ENCODE peak calls at places on chromosomes 6 and 20, in six cellular contexts. One of them, this sample, is unnamed.
A peak's percentile ranks its signal among the peaks of the same experiment; 100 is the strongest.

GRCh38 chr20:6663104-6663503 is 104.4 kb upstream of the BMP2 start:
- DNase-seq in H1: no peak
- DNase-seq in transverse colon: no peak
- DNase-seq in breast epithelium: no peak
- DNase-seq in GM12891: no peak
- DNase-seq in stomach: no peak
- DNase-seq in this sample: no peak

GRCh38 chr20:19026121-19026878 is 186.1 kb upstream of the SLC24A3 start:
- DNase-seq in H1: no peak
- DNase-seq in transverse colon: no peak
- DNase-seq in breast epithelium: no peak
- DNase-seq in GM12891: peak; percentile 34
- DNase-seq in stomach: no peak
- DNase-seq in this sample: peak; percentile 36

GRCh38 chr6:132190815-132191175 is 210.5 kb downstream of the MOXD1 start:
- DNase-seq in H1: no peak
- DNase-seq in transverse colon: no peak
- DNase-seq in breast epithelium: no peak
- DNase-seq in GM12891: no peak
- DNase-seq in stomach: no peak
- DNase-seq in this sample: no peak

GRCh38 chr20:19257201-19257600 is 44.8 kb downstream of the SLC24A3 start:
- DNase-seq in H1: no peak
- DNase-seq in transverse colon: no peak
- DNase-seq in breast epithelium: no peak
- DNase-seq in GM12891: no peak
- DNase-seq in stomach: no peak
- DNase-seq in this sample: no peak

GRCh38 chr20:21229163-21229562 is 74.0 kb upstream of the XRN2 start:
- DNase-seq in H1: no peak
- DNase-seq in transverse colon: no peak
- DNase-seq in breast epithelium: no peak
- DNase-seq in GM12891: no peak
- DNase-seq in stomach: no peak
- DNase-seq in this sample: no peak

GRCh38 chr20:50277064-50277415 is 86.4 kb downstream of the CEBPB start:
- DNase-seq in H1: no peak
- DNase-seq in transverse colon: no peak
- DNase-seq in breast epithelium: no peak
- DNase-seq in GM12891: no peak
- DNase-seq in stomach: no peak
- DNase-seq in this sample: no peak

GRCh38 chr6:5302995-5303622 is 41.8 kb downstream of the FARS2 start:
- DNase-seq in H1: no peak
- DNase-seq in transverse colon: peak; percentile 55
- DNase-seq in breast epithelium: peak; percentile 70
- DNase-seq in GM12891: peak; percentile 15
- DNase-seq in stomach: peak; percentile 76
- DNase-seq in this sample: peak; percentile 33

GRCh38 chr6:209432-210103 is 82.7 kb upstream of the DUSP22 start:
- DNase-seq in H1: no peak
- DNase-seq in transverse colon: no peak
- DNase-seq in breast epithelium: no peak
- DNase-seq in GM12891: peak; percentile 68
- DNase-seq in stomach: no peak
- DNase-seq in this sample: peak; percentile 65

GRCh38 chr6:222468-222867 is 69.8 kb upstream of the DUSP22 start:
- DNase-seq in H1: no peak
- DNase-seq in transverse colon: no peak
- DNase-seq in breast epithelium: no peak
- DNase-seq in GM12891: no peak
- DNase-seq in stomach: no peak
- DNase-seq in this sample: no peak

GRCh38 chr6:32941412-32941784 is 570 bp upstream of the HLA-DMB start:
- DNase-seq in H1: no peak
- DNase-seq in transverse colon: peak; percentile 32
- DNase-seq in breast epithelium: no peak
- DNase-seq in GM12891: no peak
- DNase-seq in stomach: no peak
- DNase-seq in this sample: no peak

GRCh38 chr6:36229223-36229622 is 32.7 kb downstream of the BRPF3 start:
- DNase-seq in H1: no peak
- DNase-seq in transverse colon: no peak
- DNase-seq in breast epithelium: no peak
- DNase-seq in GM12891: no peak
- DNase-seq in stomach: no peak
- DNase-seq in this sample: no peak

GRCh38 chr6:27562027-27562410 is 89.1 kb upstream of the ZNF184 start:
- DNase-seq in H1: no peak
- DNase-seq in transverse colon: no peak
- DNase-seq in breast epithelium: no peak
- DNase-seq in GM12891: no peak
- DNase-seq in stomach: no peak
- DNase-seq in this sample: no peak

GRCh38 chr6:34318492-34319470 is 70.0 kb upstream of the SMIM29 start:
- DNase-seq in H1: no peak
- DNase-seq in transverse colon: no peak
- DNase-seq in breast epithelium: no peak
- DNase-seq in GM12891: no peak
- DNase-seq in stomach: no peak
- DNase-seq in this sample: no peak

GRCh38 chr6:75438186-75438880 is 55.3 kb downstream of the FILIP1 start:
- DNase-seq in H1: no peak
- DNase-seq in transverse colon: no peak
- DNase-seq in breast epithelium: no peak
- DNase-seq in GM12891: no peak
- DNase-seq in stomach: no peak
- DNase-seq in this sample: no peak

GRCh38 chr20:24411003-24411402 is 58.4 kb upstream of the SYNDIG1 start:
- DNase-seq in H1: no peak
- DNase-seq in transverse colon: no peak
- DNase-seq in breast epithelium: no peak
- DNase-seq in GM12891: no peak
- DNase-seq in stomach: no peak
- DNase-seq in this sample: no peak

GRCh38 chr20:19888269-19888669 is 128.9 kb upstream of the NAA20 start:
- DNase-seq in H1: no peak
- DNase-seq in transverse colon: peak; percentile 36
- DNase-seq in breast epithelium: peak; percentile 27
- DNase-seq in GM12891: no peak
- DNase-seq in stomach: no peak
- DNase-seq in this sample: no peak

GRCh38 chr20:11585752-11586352 is 331.8 kb upstream of the BTBD3 start:
- DNase-seq in H1: no peak
- DNase-seq in transverse colon: no peak
- DNase-seq in breast epithelium: no peak
- DNase-seq in GM12891: no peak
- DNase-seq in stomach: no peak
- DNase-seq in this sample: no peak

GRCh38 chr20:19784511-19785172 is 26.6 kb downstream of the RIN2 start:
- DNase-seq in H1: no peak
- DNase-seq in transverse colon: peak; percentile 36
- DNase-seq in breast epithelium: peak; percentile 40
- DNase-seq in GM12891: peak; percentile 14
- DNase-seq in stomach: peak; percentile 38
- DNase-seq in this sample: no peak

GRCh38 chr20:62808211-62808865 is 3.7 kb downstream of the OGFR start:
- DNase-seq in H1: no peak
- DNase-seq in transverse colon: peak; percentile 72
- DNase-seq in breast epithelium: no peak
- DNase-seq in GM12891: peak; percentile 85
- DNase-seq in stomach: peak; percentile 70
- DNase-seq in this sample: peak; percentile 81

GRCh38 chr6:163748036-163748435 is 333.5 kb downstream of the QKI start:
- DNase-seq in H1: no peak
- DNase-seq in transverse colon: no peak
- DNase-seq in breast epithelium: no peak
- DNase-seq in GM12891: no peak
- DNase-seq in stomach: no peak
- DNase-seq in this sample: no peak

GRCh38 chr20:32685541-32686529 is 12.1 kb upstream of the C20orf203 start:
- DNase-seq in H1: no peak
- DNase-seq in transverse colon: no peak
- DNase-seq in breast epithelium: no peak
- DNase-seq in GM12891: no peak
- DNase-seq in stomach: no peak
- DNase-seq in this sample: no peak
- TF ChIP-seq POLR2A in H1: no peak
- TF ChIP-seq POLR2A in transverse colon: no peak
- TF ChIP-seq POLR2A in breast epithelium: no peak
- TF ChIP-seq POLR2A in GM12891: no peak
- TF ChIP-seq POLR2A in stomach: no peak
- TF ChIP-seq POLR2A in this sample: no peak

DNA sequence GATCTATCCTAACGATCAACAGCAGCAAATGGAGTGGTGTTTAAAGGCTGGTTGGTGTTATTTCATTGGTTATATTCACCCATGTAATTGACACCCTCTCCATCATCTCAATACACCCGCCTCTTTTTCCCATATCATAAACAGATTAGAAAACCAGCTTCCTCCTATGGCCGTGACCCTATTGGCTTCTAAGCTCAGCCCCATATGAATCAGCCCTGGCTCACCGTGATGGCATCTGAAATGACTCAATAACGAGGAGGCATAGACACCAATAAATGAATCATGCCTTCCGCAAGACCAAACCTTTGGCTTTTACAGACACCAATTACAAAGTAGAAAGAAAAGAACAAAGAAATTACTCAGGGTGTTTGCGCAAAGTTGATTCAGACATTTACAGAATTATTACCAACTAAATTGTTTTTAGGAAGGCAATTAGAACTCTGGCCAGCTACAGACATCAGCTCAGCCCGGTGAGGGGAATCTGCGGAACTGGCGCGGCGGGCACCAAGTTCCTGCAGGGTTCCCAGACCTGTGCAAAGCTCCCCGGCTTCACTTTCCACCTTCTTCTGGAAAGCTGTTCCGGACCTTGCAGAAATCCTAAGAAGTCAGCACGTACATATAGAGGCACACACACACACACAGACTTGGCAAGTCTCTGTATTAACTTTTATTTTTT is 11.5 kb downstream of the PMEPA1 start:
- DNase-seq in H1: no peak
- DNase-seq in transverse colon: peak; percentile 77
- DNase-seq in breast epithelium: peak; percentile 60
- DNase-seq in GM12891: no peak
- DNase-seq in stomach: peak; percentile 40
- DNase-seq in this sample: no peak
- TF ChIP-seq POLR2AphosphoS5 in H1: no peak
- TF ChIP-seq POLR2AphosphoS5 in transverse colon: no peak
- TF ChIP-seq POLR2AphosphoS5 in breast epithelium: peak; percentile 29
- TF ChIP-seq POLR2AphosphoS5 in GM12891: no peak
- TF ChIP-seq POLR2AphosphoS5 in stomach: no peak
- TF ChIP-seq POLR2AphosphoS5 in this sample: no peak

GRCh38 chr6:69796081-69796626 is 656 bp downstream of the LMBRD1 start:
- DNase-seq in H1: no peak
- DNase-seq in transverse colon: peak; percentile 67
- DNase-seq in breast epithelium: peak; percentile 66
- DNase-seq in GM12891: no peak
- DNase-seq in stomach: peak; percentile 69
- DNase-seq in this sample: no peak

GRCh38 chr6:69801225-69801624 is 4.4 kb upstream of the LMBRD1 start:
- DNase-seq in H1: no peak
- DNase-seq in transverse colon: no peak
- DNase-seq in breast epithelium: no peak
- DNase-seq in GM12891: no peak
- DNase-seq in stomach: no peak
- DNase-seq in this sample: no peak

GRCh38 chr6:69795469-69796080 is 1.2 kb downstream of the LMBRD1 start:
- DNase-seq in H1: no peak
- DNase-seq in transverse colon: no peak
- DNase-seq in breast epithelium: no peak
- DNase-seq in GM12891: no peak
- DNase-seq in stomach: no peak
- DNase-seq in this sample: no peak

GRCh38 chr6:69792292-69792691 is 4.5 kb downstream of the LMBRD1 start:
- DNase-seq in H1: no peak
- DNase-seq in transverse colon: no peak
- DNase-seq in breast epithelium: peak; percentile 22
- DNase-seq in GM12891: no peak
- DNase-seq in stomach: no peak
- DNase-seq in this sample: no peak

DNA sequence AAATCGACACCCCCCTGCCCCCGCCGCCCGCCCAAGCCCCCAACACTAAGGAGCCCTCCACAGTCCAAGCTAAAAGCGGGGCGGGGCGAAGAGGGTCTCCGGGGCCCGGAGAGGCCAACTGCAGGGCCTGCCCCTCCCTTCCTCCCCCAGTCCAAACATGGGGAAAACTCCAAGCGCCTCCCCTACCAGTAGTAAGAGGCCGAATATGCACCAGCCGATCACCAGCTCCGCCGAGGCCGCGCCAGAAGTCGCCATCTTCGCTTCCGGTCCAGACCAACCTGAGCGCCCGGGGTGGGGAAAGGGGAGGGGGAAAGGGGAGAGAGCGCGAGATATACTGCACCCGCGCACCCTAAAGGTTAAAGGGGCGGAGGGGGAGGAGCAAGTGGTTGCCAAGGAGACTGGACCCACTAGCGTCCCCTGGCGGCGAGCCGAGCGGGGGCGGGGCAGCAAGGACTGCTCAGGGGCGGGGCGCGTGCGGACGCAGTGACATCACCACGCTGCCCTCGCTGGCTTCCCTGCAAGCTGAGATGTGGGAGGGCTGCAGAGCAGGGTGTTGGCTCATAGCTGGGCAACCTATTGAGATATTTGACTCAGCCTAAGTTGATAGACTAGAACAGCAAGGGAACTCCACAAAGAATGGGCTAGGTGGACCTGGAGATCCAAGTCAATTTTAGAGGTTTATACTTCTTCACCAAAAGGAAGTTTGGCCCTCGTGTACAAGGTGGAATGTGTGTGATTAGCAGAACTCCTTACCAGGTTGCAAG is at the start of gene LMBRD1:
- DNase-seq in H1: peak; percentile 98
- DNase-seq in transverse colon: peak; percentile 99
- DNase-seq in breast epithelium: peak; percentile 96
- DNase-seq in GM12891: peak; percentile 75
- DNase-seq in stomach: peak; percentile 99
- DNase-seq in this sample: peak; percentile 71
- TF ChIP-seq POLR2A in H1: peak; percentile 43
- TF ChIP-seq POLR2A in transverse colon: no peak
- TF ChIP-seq POLR2A in breast epithelium: no peak
- TF ChIP-seq POLR2A in GM12891: peak; percentile 71
- TF ChIP-seq POLR2A in stomach: no peak
- TF ChIP-seq POLR2A in this sample: peak; percentile 60

DNA sequence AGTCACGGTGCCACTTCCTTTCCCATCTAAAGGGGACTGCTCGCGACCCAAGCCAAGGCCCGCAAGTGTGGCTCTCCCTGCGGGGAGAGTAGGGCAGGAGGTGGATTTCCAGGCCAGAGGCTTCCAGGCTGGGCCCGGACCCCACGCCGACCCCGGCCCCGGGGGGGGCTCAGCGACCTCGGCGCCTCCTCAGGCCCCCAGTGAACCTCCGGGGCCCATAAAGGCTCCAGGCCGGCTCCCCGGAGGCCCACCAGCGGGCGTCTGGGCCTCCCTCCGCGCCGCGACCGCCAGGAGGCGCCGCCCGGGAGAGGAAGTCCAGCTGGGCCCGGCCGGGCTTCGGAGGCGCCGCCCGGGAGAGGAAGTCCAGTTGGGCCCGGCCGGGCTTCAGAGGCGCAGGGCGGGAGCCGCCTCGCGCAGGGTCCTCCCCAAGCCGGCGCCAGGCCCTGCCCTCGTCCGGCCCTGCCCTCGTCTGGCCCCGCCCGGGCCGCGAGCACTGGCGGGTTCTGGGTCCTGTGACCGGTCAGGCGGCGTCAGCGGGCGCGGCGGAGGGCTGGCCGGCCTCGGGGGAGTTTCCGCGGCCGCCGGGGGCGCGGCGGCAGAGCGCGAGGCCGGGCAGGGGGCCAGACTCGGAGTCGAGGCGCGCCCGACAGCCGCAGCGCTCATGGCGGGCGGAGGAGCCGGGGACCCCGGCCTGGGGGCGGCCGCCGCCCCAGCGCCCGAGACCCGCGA is at the start of gene RAB32:
- DNase-seq in H1: peak; percentile 73
- DNase-seq in transverse colon: peak; percentile 93
- DNase-seq in breast epithelium: peak; percentile 89
- DNase-seq in GM12891: peak; percentile 32
- DNase-seq in stomach: peak; percentile 94
- DNase-seq in this sample: peak; percentile 12
- TF ChIP-seq POLR2AphosphoS5 in H1: no peak
- TF ChIP-seq POLR2AphosphoS5 in transverse colon: no peak
- TF ChIP-seq POLR2AphosphoS5 in breast epithelium: peak; percentile 30
- TF ChIP-seq POLR2AphosphoS5 in GM12891: no peak
- TF ChIP-seq POLR2AphosphoS5 in stomach: peak; percentile 41
- TF ChIP-seq POLR2AphosphoS5 in this sample: no peak